ENCODE peak calls at places on chromosomes 1 and 21, in four cellular contexts. B is K562, R is IMR-90, F is HepG2. I is an unnamed sample.

GRCh38 chr1:30037251-30038118 is 685.9 kb downstream of the MATN1 start:
- DNase-seq in B (no peak), R (no peak), F (no peak), I (no peak)

GRCh38 chr1:228162286-228163003 is 3.2 kb upstream of the IBA57 start:
- DNase-seq in B (peak; percentile 43), R (no peak), F (no peak), I (no peak)

GRCh38 chr1:221779771-221780170 is 37.9 kb upstream of the DUSP10 start:
- DNase-seq in B (no peak), R (no peak), F (no peak), I (no peak)

GRCh38 chr1:78491311-78492071 is 717 bp downstream of the PTGFR start:
- DNase-seq in B (no peak), R (peak; percentile 61), F (no peak), I (no peak)

GRCh38 chr21:41210405-41211040 is 42.6 kb downstream of the BACE2 start:
- DNase-seq in B (no peak), R (peak; percentile 16), F (no peak), I (no peak)

GRCh38 chr1:10449731-10450130 is at the start of gene CORT:
- DNase-seq in B (no peak), R (no peak), F (no peak), I (no peak)

GRCh38 chr21:19400223-19400770 is 996.7 kb upstream of the TMPRSS15 start:
- DNase-seq in B (no peak), R (no peak), F (no peak), I (no peak)

GRCh38 chr1:223631367-223631977 is 34.0 kb downstream of the CAPN8 start:
- DNase-seq in B (no peak), R (peak; percentile 25), F (no peak), I (peak; percentile 15)

GRCh38 chr1:109371271-109371739 is 26.4 kb downstream of the SORT1 start:
- DNase-seq in B (no peak), R (peak; percentile 65), F (no peak), I (no peak)

GRCh38 chr1:204575221-204576190 is 59.3 kb downstream of the MDM4 start:
- DNase-seq in B (no peak), R (no peak), F (no peak), I (no peak)

GRCh38 chr1:177937174-177937770 is 32.6 kb downstream of the SEC16B start:
- DNase-seq in B (no peak), R (no peak), F (no peak), I (no peak)

GRCh38 chr21:43731891-43732711 is 13.2 kb downstream of the PDXK start:
- DNase-seq in B (no peak), R (no peak), F (no peak), I (no peak)

GRCh38 chr1:48684381-48684780 is 92.3 kb downstream of the BEND5 start:
- DNase-seq in B (no peak), R (no peak), F (no peak), I (no peak)

GRCh38 chr1:4601986-4602385 is 52.4 kb upstream of the AJAP1 start:
- DNase-seq in B (no peak), R (no peak), F (no peak), I (no peak)

GRCh38 chr1:113783254-113784103 is 24.2 kb upstream of the PHTF1 start:
- DNase-seq in B (no peak), R (peak; percentile 36), F (no peak), I (no peak)

GRCh38 chr1:54792686-54793282 is 8.3 kb downstream of the TTC22 start:
- DNase-seq in B (no peak), R (no peak), F (no peak), I (no peak)

GRCh38 chr1:167460836-167461235 is 57.5 kb downstream of the CD247 start:
- DNase-seq in B (no peak), R (no peak), F (no peak), I (no peak)

GRCh38 chr1:39625462-39626273 is 13.8 kb downstream of the HEYL start:
- DNase-seq in B (no peak), R (peak; percentile 53), F (no peak), I (no peak)

GRCh38 chr1:29482991-29483390 is 246.7 kb downstream of the PTPRU start:
- DNase-seq in B (no peak), R (no peak), F (no peak), I (no peak)

GRCh38 chr1:16173447-16174260 is 17.8 kb upstream of the EPHA2 start:
- DNase-seq in B (peak; percentile 48), R (peak; percentile 50), F (no peak), I (peak; percentile 91)

GRCh38 chr1:230572121-230573083 is 69.9 kb upstream of the COG2 start:
- DNase-seq in B (no peak), R (no peak), F (peak; percentile 39), I (peak; percentile 14)

GRCh38 chr1:88980918-88981317 is 11.5 kb downstream of the KYAT3 start:
- DNase-seq in B (no peak), R (no peak), F (no peak), I (no peak)

GRCh38 chr1:110102081-110102480 is 10.2 kb upstream of the UBL4B start:
- DNase-seq in B (no peak), R (peak; percentile 26), F (no peak), I (no peak)

GRCh38 chr1:69413129-69413528 is 154.6 kb upstream of the LRRC7 start:
- DNase-seq in B (no peak), R (no peak), F (no peak), I (no peak)

GRCh38 chr1:235597867-235598553 is 51.6 kb downstream of the GNG4 start:
- DNase-seq in B (peak; percentile 37), R (peak; percentile 62), F (peak; percentile 27), I (peak; percentile 58)
- TF ChIP-seq MAZ in B (no peak), R (no peak), F (no peak), I (no peak)

GRCh38 chr1:175157200-175157599 is 35.4 kb downstream of the KIAA0040 start:
- DNase-seq in B (no peak), R (no peak), F (no peak), I (no peak)

GRCh38 chr1:175152006-175152652 is 40.4 kb downstream of the KIAA0040 start:
- DNase-seq in B (peak; percentile 87), R (peak; percentile 22), F (peak; percentile 32), I (peak; percentile 38)

GRCh38 chr1:175155473-175155856 is 37.1 kb downstream of the KIAA0040 start:
- DNase-seq in B (no peak), R (no peak), F (no peak), I (no peak)

GRCh38 chr1:175155936-175156335 is 36.6 kb downstream of the KIAA0040 start:
- DNase-seq in B (no peak), R (no peak), F (no peak), I (no peak)

GRCh38 chr1:175154595-175155472 is 37.7 kb downstream of the KIAA0040 start:
- DNase-seq in B (peak; percentile 80), R (peak; percentile 35), F (peak; percentile 24), I (peak; percentile 45)
- TF ChIP-seq MAZ in B (no peak), R (no peak), F (no peak), I (no peak)

GRCh38 chr1:93079685-93080141 is 630 bp downstream of the MTF2 start:
- DNase-seq in B (peak; percentile 59), R (no peak), F (no peak), I (no peak)

GRCh38 chr1:93083979-93084378 is 4.9 kb downstream of the MTF2 start:
- DNase-seq in B (no peak), R (no peak), F (no peak), I (no peak)

GRCh38 chr1:93082313-93082712 is 3.2 kb downstream of the MTF2 start:
- DNase-seq in B (no peak), R (no peak), F (no peak), I (no peak)

GRCh38 chr1:93080424-93080823 is 1.3 kb downstream of the MTF2 start:
- DNase-seq in B (peak; percentile 40), R (peak; percentile 83), F (peak; percentile 63), I (peak; percentile 64)

DNA sequence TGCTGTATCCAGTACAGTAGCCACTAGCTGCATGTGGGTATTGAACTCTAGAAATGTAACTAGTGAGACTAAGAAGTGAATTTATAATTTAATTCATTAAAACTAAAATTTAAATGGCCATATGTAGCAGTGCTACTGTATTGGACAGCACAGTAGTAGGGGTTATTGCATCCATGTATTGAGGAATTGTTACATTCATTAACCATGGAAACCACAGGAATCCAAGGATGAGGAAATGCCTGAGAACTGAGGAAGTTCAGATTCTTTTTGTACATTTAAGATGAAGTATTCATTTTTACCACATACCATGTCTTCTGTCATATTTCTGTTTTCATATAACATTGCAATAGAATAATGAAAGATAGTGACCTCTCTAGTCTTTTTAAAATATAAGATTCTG is 2.6 kb downstream of the MTF2 start:
- DNase-seq in B (no peak), R (peak; percentile 88), F (no peak), I (no peak)
- TF ChIP-seq MAZ in B (no peak), R (no peak), F (no peak), I (no peak)

DNA sequence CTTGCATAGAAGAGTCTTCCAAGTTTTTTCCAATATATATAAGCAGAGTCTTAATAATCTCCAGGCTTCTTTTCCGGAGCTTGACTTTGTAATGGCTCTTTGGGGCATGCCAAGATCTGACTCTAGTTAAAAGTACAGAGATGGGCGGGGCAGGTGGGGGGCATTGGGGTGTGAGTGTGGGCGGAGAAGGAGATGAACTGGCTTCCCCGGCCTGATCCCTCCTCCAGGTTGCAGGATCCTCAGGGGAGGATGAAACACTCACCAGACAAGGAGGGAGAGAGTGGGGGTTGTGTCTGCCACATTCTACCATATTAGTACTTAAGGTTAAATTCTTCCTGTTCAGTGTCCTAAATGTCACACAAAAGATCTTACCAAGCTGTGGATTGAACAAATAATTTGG is 23.0 kb downstream of the S100A10 start:
- DNase-seq in B (peak; percentile 57), R (no peak), F (no peak), I (peak; percentile 58)
- TF ChIP-seq MAZ in B (no peak), R (no peak), F (no peak), I (no peak)

DNA sequence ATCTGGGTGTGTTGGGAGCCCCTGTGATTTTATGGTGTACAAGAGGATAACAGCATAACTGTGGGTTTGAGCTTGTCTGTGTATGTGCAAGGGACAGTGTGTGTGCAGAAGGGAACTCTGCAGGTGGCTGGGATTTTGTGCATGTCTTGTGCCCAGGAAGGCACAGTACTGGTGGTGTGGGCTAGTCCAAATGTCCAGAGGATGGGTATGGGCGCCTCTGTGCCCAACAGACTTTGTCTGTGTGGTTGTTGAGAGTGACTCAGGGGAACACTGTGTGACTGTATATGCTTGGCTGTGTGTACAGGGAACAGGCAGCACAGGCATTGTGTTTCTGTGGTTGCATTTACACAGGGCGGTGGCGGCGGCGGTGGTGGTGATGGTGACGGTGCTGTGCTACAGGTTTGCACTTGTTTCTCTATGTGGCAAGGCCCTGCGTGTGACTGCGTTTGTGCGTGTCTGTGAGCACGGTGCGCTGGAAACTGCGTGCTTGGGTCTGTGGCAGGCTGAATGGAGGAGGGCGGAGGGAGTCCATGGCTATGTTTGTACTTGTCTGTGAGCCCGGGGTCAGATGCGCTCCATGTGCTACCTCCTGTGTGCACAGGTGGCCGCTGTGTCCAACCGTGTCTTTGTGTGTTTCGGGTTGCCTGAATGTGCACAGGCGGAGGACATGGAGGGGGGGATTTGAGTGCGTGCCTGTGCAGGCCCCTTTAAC is 32.3 kb upstream of the WASF2 start:
- DNase-seq in B (no peak), R (no peak), F (peak; percentile 67), I (no peak)
- TF ChIP-seq MAZ in B (no peak), R (no peak), F (no peak), I (no peak)